ENCODE peak calls at places on chromosomes 13 and 19, in six cellular contexts. E is brain microvascular endothelial cell, K is upper lobe of left lung, V is bronchial epithelial cell, R is OCI-LY7, L is dorsolateral prefrontal cortex. W is an unnamed sample.

GRCh38 chr19:6802336-6803035 is 30.0 kb downstream of the VAV1 start:
- DNase-seq in E (no peak), K (peak), V (peak), R (peak), L (no peak), W (no peak)

GRCh38 chr19:10346509-10346908 is 7.1 kb upstream of the ICAM3 start:
- DNase-seq in E (peak), K (peak), V (peak), R (no peak), L (no peak), W (no peak)

GRCh38 chr13:31885994-31886393 is 145.6 kb upstream of the FRY start:
- DNase-seq in E (no peak), K (no peak), V (no peak), R (no peak), L (no peak), W (no peak)

GRCh38 chr13:37681295-37682032 is 82.9 kb upstream of the POSTN start:
- DNase-seq in E (peak), K (no peak), V (no peak), R (no peak), L (no peak), W (peak)

GRCh38 chr13:76503756-76504155 is 382.4 kb downstream of the KCTD12 start:
- DNase-seq in E (no peak), K (no peak), V (no peak), R (peak), L (no peak), W (no peak)

GRCh38 chr19:313169-313987 is 22.2 kb upstream of the PLPP2 start:
- DNase-seq in E (no peak), K (no peak), V (no peak), R (no peak), L (peak), W (no peak)

GRCh38 chr19:23439623-23440022 is 44.4 kb upstream of the ZNF91 start:
- DNase-seq in E (no peak), K (no peak), V (no peak), R (peak), L (no peak), W (no peak)

GRCh38 chr13:28641600-28641926 is 17.4 kb upstream of the POMP start:
- DNase-seq in E (no peak), K (no peak), V (no peak), R (no peak), L (no peak), W (no peak)

GRCh38 chr19:54023191-54023590 is 31.8 kb downstream of the CACNG6 start:
- DNase-seq in E (no peak), K (no peak), V (no peak), R (no peak), L (no peak), W (no peak)

GRCh38 chr19:46886546-46887239 is 25.9 kb downstream of the ARHGAP35 start:
- DNase-seq in E (no peak), K (no peak), V (no peak), R (no peak), L (no peak), W (no peak)

GRCh38 chr19:17090501-17091074 is 15.0 kb downstream of the MYO9B start:
- DNase-seq in E (peak), K (peak), V (peak), R (no peak), L (no peak), W (no peak)

GRCh38 chr19:58434217-58434616 is 5.7 kb downstream of the ZNF132 start:
- DNase-seq in E (no peak), K (no peak), V (no peak), R (no peak), L (no peak), W (no peak)

GRCh38 chr19:6278740-6279619 is 795 bp downstream of the MLLT1 start:
- DNase-seq in E (no peak), K (no peak), V (no peak), R (peak), L (no peak), W (no peak)

GRCh38 chr19:29255912-29256311 is 43.0 kb upstream of the UQCRFS1 start:
- DNase-seq in E (no peak), K (no peak), V (no peak), R (no peak), L (no peak), W (no peak)

GRCh38 chr13:51937320-51938290 is 73.6 kb downstream of the ATP7B start:
- DNase-seq in E (no peak), K (no peak), V (no peak), R (no peak), L (no peak), W (no peak)

GRCh38 chr19:46309056-46309455 is 12.2 kb downstream of the HIF3A start:
- DNase-seq in E (no peak), K (no peak), V (no peak), R (no peak), L (no peak), W (no peak)

GRCh38 chr19:36030264-36031148 is 2.2 kb downstream of the CLIP3 start:
- DNase-seq in E (no peak), K (no peak), V (peak), R (no peak), L (no peak), W (no peak)

GRCh38 chr19:1956868-1957492 is 16.0 kb downstream of the CSNK1G2 start:
- DNase-seq in E (no peak), K (no peak), V (no peak), R (no peak), L (peak), W (no peak)

GRCh38 chr19:52735734-52736133 is 890 bp upstream of the ZNF611 start:
- DNase-seq in E (peak), K (peak), V (peak), R (no peak), L (peak), W (no peak)

GRCh38 chr13:76937416-76937815 is 10.9 kb upstream of the ACOD1 start:
- DNase-seq in E (peak), K (no peak), V (peak), R (no peak), L (no peak), W (peak)

GRCh38 chr19:48807590-48808308 is 3.1 kb downstream of the BCAT2 start:
- DNase-seq in E (no peak), K (no peak), V (no peak), R (no peak), L (no peak), W (no peak)
- TF ChIP-seq CTCF in E (peak), K (no peak), V (no peak), R (peak), L (no peak), W (no peak)

DNA sequence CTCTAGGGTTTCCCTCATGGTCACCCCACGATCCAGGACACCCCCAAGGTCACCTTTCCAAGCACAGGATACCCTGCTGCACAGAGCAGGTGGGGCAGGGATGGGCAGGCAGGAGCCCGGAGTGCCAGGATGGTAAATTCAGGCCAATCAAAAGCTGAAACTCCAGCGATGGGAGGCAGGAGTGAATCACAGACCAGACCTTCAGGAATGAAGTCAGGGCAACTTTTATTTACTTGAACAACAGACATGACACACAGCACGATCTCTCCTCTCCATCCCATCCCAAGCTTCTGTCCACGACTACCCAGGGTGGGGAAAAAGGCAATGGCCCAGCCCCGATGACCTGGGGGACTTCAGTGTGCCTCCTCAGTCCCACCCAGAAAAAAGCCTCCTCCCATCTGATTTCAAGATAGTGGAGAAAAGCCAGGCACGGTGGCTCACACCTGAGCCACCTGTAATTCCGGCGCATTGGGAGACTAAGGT is 39.1 kb downstream of the ZSWIM4 start:
- DNase-seq in E (no peak), K (no peak), V (peak), R (no peak), L (no peak), W (no peak)
- H3K4me3 ChIP-seq in E (no peak), K (no peak), V (no peak), R (peak), L (no peak), W (no peak)

GRCh38 chr13:42223681-42224080 is 48.3 kb upstream of the AKAP11 start:
- DNase-seq in E (no peak), K (no peak), V (no peak), R (no peak), L (no peak), W (no peak)
- TF ChIP-seq CTCF in E (no peak), K (no peak), V (no peak), R (no peak), L (no peak), W (no peak)

GRCh38 chr13:86862137-86862536 is 809.0 kb upstream of the SLITRK5 start:
- DNase-seq in E (no peak), K (no peak), V (no peak), R (no peak), L (no peak), W (no peak)

GRCh38 chr13:86856996-86857395 is 814.2 kb upstream of the SLITRK5 start:
- DNase-seq in E (peak), K (no peak), V (peak), R (no peak), L (no peak), W (no peak)
- H3K4me3 ChIP-seq in E (no peak), K (no peak), V (no peak), R (no peak), L (no peak), W (no peak)

DNA sequence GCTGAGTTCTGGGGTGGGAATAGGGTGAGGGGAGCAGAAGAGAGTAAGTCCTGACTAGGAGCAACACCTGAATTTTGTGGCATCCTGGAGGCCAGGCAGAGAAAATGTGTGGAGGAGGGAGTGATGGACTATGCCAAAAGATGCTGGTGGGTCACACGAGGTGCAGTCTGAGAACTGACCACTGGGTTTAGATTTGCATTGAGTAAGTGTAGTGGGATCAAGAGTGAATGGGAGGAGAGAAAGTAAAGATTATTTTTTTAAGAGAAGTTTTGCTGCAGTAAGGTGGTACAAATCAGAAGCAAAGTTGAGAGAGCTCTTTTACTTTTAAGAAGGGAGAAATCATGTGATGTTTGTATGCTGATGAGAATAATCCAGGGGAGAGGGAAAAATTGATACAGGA is 405.1 kb downstream of the DLEU7 start:
- DNase-seq in E (no peak), K (no peak), V (no peak), R (no peak), L (no peak), W (no peak)
- TF ChIP-seq CTCF in E (no peak), K (no peak), V (no peak), R (no peak), L (no peak), W (no peak)

GRCh38 chr13:103066079-103066880 is at the start of gene SLC10A2:
- DNase-seq in E (no peak), K (no peak), V (no peak), R (no peak), L (no peak), W (no peak)
- H3K4me3 ChIP-seq in E (no peak), K (no peak), V (no peak), R (no peak), L (no peak), W (no peak)

W was measured in astrocyte of the cerebellum.